ENCODE peak calls at places on chromosomes 7 and 10, in eight cellular contexts. R is GM13977; P is globus pallidus; I is HTR-8/SVneo; O is stimulated activated CD8-positive, alpha-beta memory T cell treated with anti-CD3 and anti-CD28 coated beads, Interleukin-4, amount 100 ng/mL, for 1 hour; H is substantia nigra; E is SIG-M5; W is GM23248. V is an unnamed sample.

GRCh38 chr7:141360414-141360760 is 190.8 kb upstream of the AGK start:
- DNase-seq in R (no peak), P (no peak), I (no peak), O (no peak), H (no peak), E (no peak), W (no peak), V (no peak)

GRCh38 chr7:158811461-158811860 is 17.8 kb downstream of the ESYT2 start:
- DNase-seq in R (no peak), P (no peak), I (no peak), O (no peak), H (no peak), E (no peak), W (peak), V (no peak)

GRCh38 chr10:73339436-73339835 is 19.2 kb downstream of the CFAP70 start:
- DNase-seq in R (no peak), P (peak), I (no peak), O (no peak), H (peak), E (no peak), W (no peak), V (no peak)

GRCh38 chr7:70614237-70614984 is 517.5 kb upstream of the GALNT17 start:
- DNase-seq in R (no peak), P (peak), I (no peak), O (no peak), H (no peak), E (no peak), W (peak), V (no peak)

GRCh38 chr7:152987673-152988072 is 228.1 kb downstream of the ACTR3B start:
- DNase-seq in R (no peak), P (no peak), I (no peak), O (no peak), H (no peak), E (no peak), W (peak), V (no peak)

GRCh38 chr7:137880432-137880831 is 33.7 kb upstream of the DGKI start:
- DNase-seq in R (no peak), P (no peak), I (no peak), O (no peak), H (no peak), E (no peak), W (peak), V (no peak)

GRCh38 chr10:70174058-70174741 is 3.9 kb upstream of the SAR1A start:
- DNase-seq in R (no peak), P (peak), I (no peak), O (no peak), H (no peak), E (no peak), W (no peak), V (no peak)

GRCh38 chr7:25557379-25557916 is 329.2 kb upstream of the NPVF start:
- DNase-seq in R (no peak), P (no peak), I (no peak), O (no peak), H (no peak), E (no peak), W (no peak), V (no peak)

GRCh38 chr10:3787001-3787400 is 2.0 kb upstream of the KLF6 start:
- DNase-seq in R (no peak), P (no peak), I (no peak), O (no peak), H (no peak), E (no peak), W (peak), V (no peak)

V was measured in Caki2.